ENCODE peak calls at places on chromosomes 6 and 20, in four cellular contexts. T is stomach, G is prostate gland, J is tibial artery. Q is an unnamed sample. For H3K4me1, the result is how much of the 10 kb centered on the place peaks cover.

GRCh38 chr20:36482044-36482473 is 59.3 kb upstream of the MYL9 start:
- DNase-seq in G (no peak), T (peak), J (peak), Q (no peak)

GRCh38 chr6:17334265-17334664 is 53.1 kb downstream of the RBM24 start:
- DNase-seq in T (no peak), J (no peak), G (no peak), Q (no peak)

GRCh38 chr20:20505554-20505953 is 137.7 kb downstream of the INSM1 start:
- DNase-seq in G (no peak), J (no peak), T (no peak), Q (no peak)

GRCh38 chr20:58256842-58257241 is 28.4 kb upstream of the ANKRD60 start:
- DNase-seq in G (no peak), T (no peak), J (no peak), Q (no peak)

GRCh38 chr6:34476048-34476328 is 10.1 kb downstream of the PACSIN1 start:
- DNase-seq in J (no peak), G (no peak), T (no peak), Q (no peak)

GRCh38 chr6:147935656-147936055 is 407.0 kb upstream of the SASH1 start:
- DNase-seq in J (no peak), T (no peak), G (no peak), Q (no peak)

GRCh38 chr6:157143171-157143884 is 180.0 kb downstream of the TMEM242 start:
- DNase-seq in G (no peak), T (no peak), J (no peak), Q (no peak)

GRCh38 chr6:107833136-107833535 is 9.0 kb upstream of the SCML4 start:
- DNase-seq in J (no peak), G (no peak), T (no peak), Q (no peak)

GRCh38 chr6:17584241-17584803 is 15.8 kb upstream of the FAM8A1 start:
- DNase-seq in G (peak), T (no peak), J (no peak), Q (no peak)

GRCh38 chr20:18527836-18528235 is 20.1 kb downstream of the SEC23B start:
- DNase-seq in T (no peak), J (no peak), G (no peak), Q (no peak)

GRCh38 chr6:159654483-159655098 is 38.5 kb downstream of the SOD2 start:
- DNase-seq in G (no peak), T (no peak), J (no peak), Q (no peak)

GRCh38 chr6:43817192-43817591 is 47.2 kb downstream of the VEGFA start:
- DNase-seq in G (no peak), T (peak), J (no peak), Q (no peak)

GRCh38 chr20:42857446-42857845 is 332.3 kb downstream of the PTPRT start:
- DNase-seq in G (no peak), J (no peak), T (no peak), Q (no peak)

GRCh38 chr6:75205776-75206334 is at the start of gene COL12A1:
- DNase-seq in T (peak), G (peak), J (peak), Q (peak)

GRCh38 chr20:4812641-4813075 is 90.9 kb downstream of the PRND start:
- DNase-seq in J (no peak), T (no peak), G (no peak), Q (no peak)

GRCh38 chr20:17637413-17637780 is 44.6 kb downstream of the RRBP1 start:
- DNase-seq in J (no peak), G (no peak), T (no peak), Q (no peak)

GRCh38 chr6:137647762-137648412 is 153.7 kb upstream of the OLIG3 start:
- DNase-seq in T (no peak), G (no peak), J (no peak), Q (no peak)

GRCh38 chr6:32852844-32853540 is 512 bp downstream of the TAP1 start:
- DNase-seq in T (peak), J (peak), G (peak), Q (peak)

GRCh38 chr20:4961746-4962145 is 39.6 kb downstream of the SLC23A2 start:
- DNase-seq in J (no peak), G (no peak), T (no peak), Q (no peak)

GRCh38 chr20:56630086-56630493 is 984 bp downstream of the TFAP2C start:
- DNase-seq in T (peak), G (peak), J (no peak), Q (no peak)

GRCh38 chr6:154981071-154981373 is 14.1 kb upstream of the TIAM2 start:
- DNase-seq in T (peak), J (no peak), G (peak), Q (no peak)

GRCh38 chr6:27592481-27593199 is 119.7 kb upstream of the ZNF184 start:
- DNase-seq in J (no peak), G (no peak), T (no peak), Q (no peak)

GRCh38 chr6:90416322-90416721 is 119.7 kb upstream of the BACH2 start:
- DNase-seq in T (no peak), J (no peak), G (no peak), Q (no peak)

GRCh38 chr6:92810913-92811312 is 608.4 kb downstream of the EPHA7 start:
- DNase-seq in G (peak), T (no peak), J (no peak), Q (no peak)

GRCh38 chr6:118980063-118980462 is 45.1 kb upstream of the MCM9 start:
- DNase-seq in T (peak), J (no peak), G (no peak), Q (no peak)

GRCh38 chr6:3593161-3593560 is 136.3 kb upstream of the SLC22A23 start:
- DNase-seq in T (no peak), G (no peak), J (no peak), Q (no peak)

GRCh38 chr6:64293298-64293697 is 657.7 kb downstream of the PHF3 start:
- DNase-seq in T (no peak), J (no peak), G (no peak), Q (no peak)

GRCh38 chr6:138817799-138818198 is 21.9 kb downstream of the ECT2L start:
- DNase-seq in J (no peak), T (peak), G (peak), Q (no peak)

GRCh38 chr6:106309766-106310373 is 15.7 kb downstream of the ATG5 start:
- DNase-seq in T (no peak), J (no peak), G (no peak), Q (no peak)

GRCh38 chr6:3159805-3160781 is 2.7 kb upstream of the TUBB2A start:
- DNase-seq in T (peak), G (no peak), J (no peak), Q (no peak)

GRCh38 chr6:89430563-89430962 is 2.4 kb upstream of the ANKRD6 start:
- DNase-seq in G (no peak), T (no peak), J (no peak), Q (no peak)

GRCh38 chr6:8183266-8183665 is 80.9 kb upstream of the EEF1E1 start:
- DNase-seq in J (no peak), T (no peak), G (no peak), Q (no peak)

GRCh38 chr6:166286831-166287271 is 21.3 kb downstream of the PRR18 start:
- DNase-seq in G (no peak), J (peak), T (no peak), Q (no peak)

GRCh38 chr6:49801525-49801924 is 14.4 kb upstream of the PGK2 start:
- DNase-seq in T (no peak), J (no peak), G (no peak), Q (no peak)

GRCh38 chr6:52253494-52253893 is 9.2 kb upstream of the IL17F start:
- DNase-seq in G (no peak), J (no peak), T (no peak), Q (no peak)

GRCh38 chr6:24539416-24539815 is 44.6 kb downstream of the ALDH5A1 start:
- DNase-seq in G (no peak), J (no peak), T (no peak), Q (no peak)

GRCh38 chr20:57835462-57836455 is 125.9 kb upstream of the PMEPA1 start:
- DNase-seq in J (peak), G (no peak), T (no peak), Q (no peak)

GRCh38 chr6:7681449-7681848 is 44.5 kb upstream of the BMP6 start:
- DNase-seq in G (no peak), T (no peak), J (no peak), Q (no peak)

GRCh38 chr20:925516-925915 is 9.4 kb upstream of the ANGPT4 start:
- DNase-seq in G (no peak), J (peak), T (no peak), Q (no peak)

GRCh38 chr6:71349395-71349794 is 60.8 kb downstream of the OGFRL1 start:
- DNase-seq in G (no peak), T (no peak), J (no peak), Q (no peak)

GRCh38 chr6:111805511-111806181 is 67.6 kb downstream of the FYN start:
- DNase-seq in J (no peak), G (no peak), T (no peak), Q (no peak)
- H3K4me1 ChIP-seq in J (under half), G (under half), T (under half), Q (under half)

DNA sequence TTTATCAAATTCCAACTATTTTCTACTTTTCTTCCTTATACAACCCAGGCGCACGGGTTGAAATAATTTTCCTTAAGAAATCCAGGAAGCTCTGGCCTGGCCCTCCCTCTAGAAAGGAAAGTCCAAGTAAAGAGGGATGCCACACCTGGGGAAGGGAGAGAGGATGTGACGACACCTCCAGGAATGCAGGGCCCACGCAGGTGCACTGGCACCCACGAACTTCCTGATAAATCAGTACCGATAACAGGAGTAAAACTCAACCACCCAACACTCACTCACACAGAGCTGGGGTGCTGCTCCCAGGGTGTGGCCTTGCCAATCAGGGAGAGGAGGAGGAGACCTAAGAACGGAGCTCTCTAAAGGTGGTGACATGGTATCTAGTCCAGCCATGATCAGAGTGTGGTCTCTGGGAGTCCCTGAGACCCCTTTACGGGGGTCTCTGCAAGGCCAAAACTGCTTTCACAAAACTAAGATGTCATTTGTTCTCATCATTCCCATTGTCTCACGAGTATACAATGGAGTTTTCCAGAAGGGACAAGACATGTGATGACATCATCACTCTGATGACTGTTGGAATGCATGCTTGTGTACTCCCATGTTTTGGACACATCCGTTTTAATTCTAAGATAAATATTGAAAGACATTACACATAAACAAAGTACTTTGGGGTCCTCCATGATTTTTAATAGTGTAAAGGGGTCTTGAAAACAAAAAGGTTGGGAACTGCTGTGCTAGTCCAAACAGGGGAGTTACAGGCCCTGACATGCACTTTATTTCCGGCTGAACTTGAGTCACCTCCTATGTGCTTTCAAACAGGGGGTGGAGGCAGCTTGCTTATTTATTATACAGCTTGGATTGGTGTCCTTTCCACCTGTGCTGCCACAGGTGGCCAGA is 2.2 kb upstream of the PARD6B start:
- DNase-seq in J (peak), G (peak), T (peak), Q (no peak)
- H3K27ac ChIP-seq in J (peak), G (no peak), T (peak), Q (no peak)

GRCh38 chr20:43976577-43976976 is 61.9 kb downstream of the TOX2 start:
- DNase-seq in G (no peak), J (no peak), T (no peak), Q (no peak)

GRCh38 chr20:43977252-43977651 is 62.6 kb downstream of the TOX2 start:
- DNase-seq in J (no peak), G (no peak), T (no peak), Q (no peak)

GRCh38 chr20:43975096-43975768 is 60.6 kb downstream of the TOX2 start:
- DNase-seq in T (no peak), J (no peak), G (no peak), Q (no peak)

GRCh38 chr20:43979576-43979975 is 64.9 kb downstream of the TOX2 start:
- DNase-seq in J (no peak), G (no peak), T (no peak), Q (no peak)

GRCh38 chr20:43977962-43978361 is 63.3 kb downstream of the TOX2 start:
- DNase-seq in J (no peak), G (no peak), T (no peak), Q (no peak)
- H3K4me1 ChIP-seq in J (under half), G (under half), T (under half), Q (under half)

DNA sequence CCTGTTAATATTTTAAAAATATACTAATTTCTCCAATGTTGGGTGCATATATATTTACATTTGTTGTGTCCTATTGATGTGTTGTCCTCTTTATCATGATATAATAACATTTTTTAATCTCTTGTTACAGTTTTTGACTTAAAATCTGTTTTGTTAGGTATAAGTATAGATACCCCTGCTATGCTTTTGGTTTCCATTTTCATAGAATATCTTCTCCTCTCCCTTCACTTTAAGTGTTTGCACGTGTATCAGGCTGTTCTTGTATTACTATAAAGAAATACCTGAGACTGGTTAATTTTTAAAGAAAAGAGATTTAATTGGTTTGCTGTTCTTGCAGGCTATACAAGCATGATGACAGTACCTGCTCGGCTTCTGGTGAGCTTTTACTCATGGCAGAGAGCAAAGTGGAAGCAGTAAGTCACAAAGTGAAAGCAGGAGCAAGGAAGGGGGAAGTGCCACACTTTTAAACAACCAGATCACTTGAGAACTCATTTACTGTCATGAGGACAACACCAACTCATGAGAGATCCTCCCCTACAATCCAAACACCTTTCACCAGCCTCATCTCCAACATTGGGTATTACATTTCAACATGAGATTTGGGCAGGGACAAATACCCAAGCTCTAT is 340.5 kb upstream of the SYNCRIP start:
- DNase-seq in G (no peak), J (no peak), T (no peak), Q (no peak)
- H3K27ac ChIP-seq in G (no peak), J (no peak), T (no peak), Q (no peak)

DNA sequence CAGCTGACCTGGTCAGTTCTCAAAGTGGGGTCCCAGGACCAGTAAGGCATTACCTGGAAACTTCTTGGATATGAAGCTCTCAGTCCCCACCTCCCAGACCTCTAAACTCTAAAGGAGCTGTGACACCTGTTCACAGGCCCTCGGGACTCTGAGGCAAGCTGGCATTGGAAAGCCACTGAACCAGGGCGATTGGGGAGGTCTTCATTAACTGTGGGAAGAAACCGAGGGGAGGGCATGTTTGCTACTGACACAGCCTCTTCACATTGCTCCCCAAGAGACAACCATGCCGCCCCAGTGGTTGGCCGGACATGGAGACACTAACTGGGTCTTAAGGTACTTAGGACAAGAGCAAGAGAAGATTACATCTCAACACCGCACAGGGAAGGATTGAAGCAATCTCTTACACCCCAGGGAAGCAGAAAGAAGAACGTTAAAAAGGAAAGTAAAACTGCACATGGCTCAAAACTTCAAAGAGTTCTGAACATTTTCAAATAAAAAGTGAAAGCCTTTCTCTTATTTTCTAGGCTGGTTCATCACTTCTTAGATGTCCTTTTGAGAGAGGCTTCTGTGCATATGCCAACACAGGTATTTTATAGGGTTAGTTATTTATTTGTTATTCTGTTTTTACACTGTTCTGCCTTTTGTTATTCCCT is 210.0 kb upstream of the CST7 start:
- DNase-seq in J (no peak), T (no peak), G (no peak), Q (no peak)
- H3K4me1 ChIP-seq in J (under half), T (under half), G (under half), Q (under half)

GRCh38 chr6:85464722-85465150 is 14.9 kb downstream of the NT5E start:
- DNase-seq in G (no peak), J (no peak), T (no peak), Q (no peak)
- H3K27ac ChIP-seq in G (no peak), J (peak), T (peak), Q (peak)

DNA sequence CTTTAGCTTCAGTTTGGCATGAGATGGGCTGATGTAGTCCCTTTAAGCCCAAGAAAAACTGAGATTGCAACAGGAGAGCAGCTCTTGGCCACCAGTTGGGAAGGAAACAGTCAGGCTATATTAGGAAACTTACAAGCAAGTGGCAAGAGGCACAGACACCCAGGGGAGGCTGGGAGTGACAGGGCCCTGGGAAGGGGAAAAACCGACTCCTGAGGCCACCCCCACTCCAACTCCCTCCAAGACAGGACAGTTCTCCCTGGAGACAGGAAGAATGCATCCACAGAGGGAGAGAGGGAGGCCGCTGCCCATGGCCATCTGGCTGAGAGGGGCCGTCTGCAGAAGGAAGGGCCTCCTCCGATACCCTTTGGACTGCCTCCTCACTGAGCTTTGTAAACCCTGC is 20.5 kb downstream of the JPH2 start:
- DNase-seq in T (no peak), G (no peak), J (peak), Q (peak)
- H3K4me1 ChIP-seq in T (under half), G (under half), J (under half), Q (under half)

GRCh38 chr6:150068173-150068785 is 642 bp downstream of the ULBP3 start:
- DNase-seq in G (no peak), T (no peak), J (peak), Q (no peak)
- H3K27ac ChIP-seq in G (no peak), T (peak), J (peak), Q (no peak)